ENCODE peak calls at places on chromosomes 4 and X, in five cellular contexts. One of them, this sample, is unnamed.

GRCh38 chr4:8200302-8200975 is 1.3 kb downstream of the SH3TC1 start:
- DNase-seq in Caco-2: no peak
- DNase-seq in HL-60: no peak
- DNase-seq in sigmoid colon: peak; percentile 83
- DNase-seq in cardiac fibroblast: peak; percentile 62
- DNase-seq in this sample: peak; percentile 31

GRCh38 chr4:26533685-26534084 is 43.4 kb upstream of the CCKAR start:
- DNase-seq in cardiac fibroblast: no peak
- DNase-seq in sigmoid colon: no peak
- DNase-seq in Caco-2: no peak
- DNase-seq in HL-60: no peak
- DNase-seq in this sample: no peak

GRCh38 chr4:107900067-107900466 is 31.3 kb upstream of the CYP2U1 start:
- DNase-seq in cardiac fibroblast: no peak
- DNase-seq in HL-60: no peak
- DNase-seq in Caco-2: no peak
- DNase-seq in sigmoid colon: no peak
- DNase-seq in this sample: no peak

GRCh38 chr4:75423029-75423428 is 91.2 kb downstream of the RCHY1 start:
- DNase-seq in HL-60: no peak
- DNase-seq in Caco-2: no peak
- DNase-seq in cardiac fibroblast: no peak
- DNase-seq in sigmoid colon: no peak
- DNase-seq in this sample: no peak

GRCh38 chr4:155376387-155377268 is at the start of gene MAP9:
- DNase-seq in Caco-2: no peak
- DNase-seq in cardiac fibroblast: peak; percentile 96
- DNase-seq in HL-60: no peak
- DNase-seq in sigmoid colon: peak; percentile 93
- DNase-seq in this sample: peak; percentile 96

GRCh38 chr4:92969650-92970370 is 666.0 kb downstream of the GRID2 start:
- DNase-seq in sigmoid colon: no peak
- DNase-seq in HL-60: no peak
- DNase-seq in cardiac fibroblast: peak; percentile 87
- DNase-seq in Caco-2: peak; percentile 11
- DNase-seq in this sample: peak; percentile 73

GRCh38 chrX:119686087-119686639 is 6.8 kb downstream of the SEPTIN6 start:
- DNase-seq in Caco-2: no peak
- DNase-seq in HL-60: no peak
- DNase-seq in sigmoid colon: no peak
- DNase-seq in cardiac fibroblast: peak; percentile 54
- DNase-seq in this sample: no peak

GRCh38 chr4:1967512-1968149 is 41.1 kb downstream of the NELFA start:
- DNase-seq in cardiac fibroblast: peak; percentile 7
- DNase-seq in Caco-2: no peak
- DNase-seq in sigmoid colon: no peak
- DNase-seq in HL-60: no peak
- DNase-seq in this sample: no peak

GRCh38 chr4:38154681-38155588 is 194.7 kb downstream of the PTTG2 start:
- DNase-seq in sigmoid colon: no peak
- DNase-seq in Caco-2: no peak
- DNase-seq in HL-60: no peak
- DNase-seq in cardiac fibroblast: no peak
- DNase-seq in this sample: no peak

GRCh38 chrX:7261672-7262332 is 113.8 kb upstream of the PUDP start:
- DNase-seq in HL-60: peak; percentile 66
- DNase-seq in cardiac fibroblast: no peak
- DNase-seq in sigmoid colon: no peak
- DNase-seq in Caco-2: no peak
- DNase-seq in this sample: no peak

GRCh38 chrX:10165580-10166247 is 8.9 kb downstream of the CLCN4 start:
- DNase-seq in Caco-2: no peak
- DNase-seq in cardiac fibroblast: peak; percentile 31
- DNase-seq in sigmoid colon: no peak
- DNase-seq in HL-60: no peak
- DNase-seq in this sample: no peak

GRCh38 chr4:86934147-86934771 is 552 bp upstream of the AFF1 start:
- DNase-seq in Caco-2: peak; percentile 6
- DNase-seq in sigmoid colon: no peak
- DNase-seq in HL-60: no peak
- DNase-seq in cardiac fibroblast: no peak
- DNase-seq in this sample: no peak

GRCh38 chrX:10749113-10749512 is 128.7 kb upstream of the MID1 start:
- DNase-seq in Caco-2: no peak
- DNase-seq in sigmoid colon: no peak
- DNase-seq in HL-60: no peak
- DNase-seq in cardiac fibroblast: no peak
- DNase-seq in this sample: peak; percentile 37

GRCh38 chr4:148044889-148045352 is 313.0 kb downstream of the ARHGAP10 start:
- DNase-seq in sigmoid colon: no peak
- DNase-seq in HL-60: no peak
- DNase-seq in Caco-2: no peak
- DNase-seq in cardiac fibroblast: peak; percentile 23
- DNase-seq in this sample: no peak

GRCh38 chr4:41935652-41936021 is 408 bp downstream of the TMEM33 start:
- DNase-seq in HL-60: no peak
- DNase-seq in Caco-2: no peak
- DNase-seq in cardiac fibroblast: peak; percentile 11
- DNase-seq in sigmoid colon: no peak
- DNase-seq in this sample: no peak

GRCh38 chr4:3047464-3048286 is 26.7 kb downstream of the HTT-AS start:
- DNase-seq in cardiac fibroblast: peak; percentile 55
- DNase-seq in sigmoid colon: peak; percentile 76
- DNase-seq in Caco-2: peak; percentile 80
- DNase-seq in HL-60: no peak
- DNase-seq in this sample: peak; percentile 72

GRCh38 chr4:98771959-98772619 is 113.7 kb upstream of the TSPAN5 start:
- DNase-seq in Caco-2: peak; percentile 25
- DNase-seq in cardiac fibroblast: no peak
- DNase-seq in sigmoid colon: no peak
- DNase-seq in HL-60: no peak
- DNase-seq in this sample: no peak

GRCh38 chr4:116020141-116020722 is 906.8 kb upstream of the NDST4 start:
- DNase-seq in HL-60: peak; percentile 72
- DNase-seq in sigmoid colon: no peak
- DNase-seq in cardiac fibroblast: no peak
- DNase-seq in Caco-2: no peak
- DNase-seq in this sample: no peak

GRCh38 chr4:15847746-15848145 is 69.6 kb downstream of the CD38 start:
- DNase-seq in Caco-2: no peak
- DNase-seq in cardiac fibroblast: no peak
- DNase-seq in HL-60: no peak
- DNase-seq in sigmoid colon: no peak
- DNase-seq in this sample: no peak

GRCh38 chr4:15855804-15856475 is 77.8 kb downstream of the CD38 start:
- DNase-seq in cardiac fibroblast: peak; percentile 3
- DNase-seq in sigmoid colon: peak; percentile 71
- DNase-seq in Caco-2: no peak
- DNase-seq in HL-60: no peak
- DNase-seq in this sample: no peak

GRCh38 chr4:8537041-8537461 is 43.1 kb upstream of the GPR78 start:
- DNase-seq in sigmoid colon: peak; percentile 85
- DNase-seq in HL-60: no peak
- DNase-seq in Caco-2: no peak
- DNase-seq in cardiac fibroblast: peak; percentile 74
- DNase-seq in this sample: peak; percentile 75

GRCh38 chr4:159269143-159269542 is 166.3 kb downstream of the RAPGEF2 start:
- DNase-seq in HL-60: no peak
- DNase-seq in cardiac fibroblast: no peak
- DNase-seq in sigmoid colon: no peak
- DNase-seq in Caco-2: no peak
- DNase-seq in this sample: no peak

GRCh38 chr4:28481565-28481964 is 1620.9 kb downstream of the STIM2 start:
- DNase-seq in Caco-2: peak; percentile 26
- DNase-seq in HL-60: no peak
- DNase-seq in sigmoid colon: no peak
- DNase-seq in cardiac fibroblast: no peak
- DNase-seq in this sample: no peak

GRCh38 chrX:12065251-12065650 is 73.0 kb upstream of the FRMPD4 start:
- DNase-seq in HL-60: no peak
- DNase-seq in cardiac fibroblast: peak; percentile 41
- DNase-seq in sigmoid colon: no peak
- DNase-seq in Caco-2: peak; percentile 11
- DNase-seq in this sample: no peak

DNA sequence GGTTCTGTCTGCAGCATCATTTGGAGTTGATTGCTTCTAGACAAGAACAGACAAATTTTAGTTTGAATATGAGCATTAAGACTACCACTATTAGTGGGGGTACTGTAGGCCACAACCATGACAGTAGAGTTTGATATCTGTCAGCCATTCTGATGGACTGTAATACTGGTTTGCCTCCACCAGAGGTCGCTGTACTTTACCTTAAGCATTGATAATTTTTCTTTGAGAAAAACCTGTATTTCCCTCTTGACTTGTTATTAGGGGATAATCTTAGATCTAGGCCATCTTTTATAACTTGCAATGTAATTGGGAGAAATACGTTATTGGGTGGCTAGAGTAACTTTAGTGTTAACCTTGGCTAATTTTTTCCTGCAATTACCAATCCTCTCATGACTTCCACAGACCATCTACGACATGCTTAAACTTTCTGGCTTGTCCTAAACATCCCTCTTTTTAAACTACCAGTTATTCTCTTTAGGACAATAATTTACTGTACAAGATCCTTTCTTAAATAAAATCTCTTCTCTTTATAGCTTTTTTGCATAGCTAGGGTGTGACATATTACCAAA is 562.4 kb downstream of the MAGEB5 start:
- DNase-seq in cardiac fibroblast: no peak
- DNase-seq in sigmoid colon: no peak
- DNase-seq in Caco-2: no peak
- DNase-seq in HL-60: no peak
- DNase-seq in this sample: no peak
- TF ChIP-seq CTCF in cardiac fibroblast: peak; percentile 14
- TF ChIP-seq CTCF in sigmoid colon: no peak
- TF ChIP-seq CTCF in Caco-2: no peak
- TF ChIP-seq CTCF in HL-60: no peak
- TF ChIP-seq CTCF in this sample: no peak

GRCh38 chrX:97334850-97335249 is 451.1 kb downstream of the RPA4 start:
- DNase-seq in cardiac fibroblast: no peak
- DNase-seq in sigmoid colon: no peak
- DNase-seq in HL-60: no peak
- DNase-seq in Caco-2: no peak
- DNase-seq in this sample: no peak
- H3K4me3 ChIP-seq in cardiac fibroblast: no peak overlapping the region
- H3K4me3 ChIP-seq in sigmoid colon: no peak overlapping the region
- H3K4me3 ChIP-seq in HL-60: no peak overlapping the region
- H3K4me3 ChIP-seq in Caco-2: no peak overlapping the region
- H3K4me3 ChIP-seq in this sample: no peak overlapping the region

GRCh38 chr4:76830612-76831474 is 67.1 kb downstream of the SOWAHB start:
- DNase-seq in sigmoid colon: no peak
- DNase-seq in cardiac fibroblast: peak; percentile 88
- DNase-seq in Caco-2: peak; percentile 64
- DNase-seq in HL-60: no peak
- DNase-seq in this sample: peak; percentile 84
- TF ChIP-seq CTCF in sigmoid colon: no peak
- TF ChIP-seq CTCF in cardiac fibroblast: no peak
- TF ChIP-seq CTCF in Caco-2: no peak
- TF ChIP-seq CTCF in HL-60: no peak
- TF ChIP-seq CTCF in this sample: no peak

DNA sequence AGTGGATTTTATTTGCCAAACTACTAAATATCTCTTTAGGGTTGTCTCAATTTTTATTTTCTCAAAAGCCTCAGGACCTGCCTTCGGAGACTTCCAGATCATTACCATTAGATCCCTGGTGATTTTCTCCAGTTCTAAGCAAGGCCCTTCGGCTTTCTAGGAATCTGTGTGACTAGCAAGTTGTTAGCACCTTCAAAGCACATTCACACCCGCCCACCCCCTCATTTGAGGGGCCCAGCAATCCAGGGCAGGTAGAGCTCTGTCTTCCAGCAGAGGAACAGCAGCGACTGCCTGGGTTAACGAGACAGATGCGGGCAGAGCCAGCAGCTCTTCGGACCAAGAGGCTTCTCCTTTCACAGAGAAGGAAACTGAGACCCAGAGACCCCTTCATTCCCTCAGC is 2.0 kb downstream of the WDR1 start:
- DNase-seq in HL-60: no peak
- DNase-seq in sigmoid colon: no peak
- DNase-seq in Caco-2: no peak
- DNase-seq in cardiac fibroblast: no peak
- DNase-seq in this sample: no peak
- H3K4me3 ChIP-seq in HL-60: peak overlapping the region; percentile 80
- H3K4me3 ChIP-seq in sigmoid colon: peak overlapping the region; percentile 82
- H3K4me3 ChIP-seq in Caco-2: no peak overlapping the region
- H3K4me3 ChIP-seq in cardiac fibroblast: peak overlapping the region; percentile 89
- H3K4me3 ChIP-seq in this sample: peak overlapping the region; percentile 90

DNA sequence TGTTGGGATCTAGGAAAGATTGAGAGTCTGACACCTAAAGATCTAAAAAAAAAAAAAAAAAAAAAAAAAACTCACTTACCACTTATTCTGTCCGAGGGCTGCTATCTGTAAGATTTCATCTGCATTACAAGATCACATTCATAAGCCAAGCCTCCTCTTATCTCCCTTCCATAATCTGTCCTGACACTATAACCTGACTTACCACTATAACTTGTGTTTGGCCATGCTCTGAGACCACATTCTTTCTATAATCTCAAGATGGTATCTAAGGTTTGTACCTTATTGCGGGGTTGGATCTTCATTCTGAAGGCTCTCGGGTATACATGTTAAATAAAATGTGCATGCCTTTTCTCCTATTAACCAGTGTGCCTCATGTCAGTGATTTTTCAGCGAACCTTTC is 144.4 kb downstream of the MAGEB17 start:
- DNase-seq in cardiac fibroblast: no peak
- DNase-seq in Caco-2: no peak
- DNase-seq in HL-60: no peak
- DNase-seq in sigmoid colon: no peak
- DNase-seq in this sample: no peak
- TF ChIP-seq CTCF in cardiac fibroblast: no peak
- TF ChIP-seq CTCF in Caco-2: no peak
- TF ChIP-seq CTCF in HL-60: no peak
- TF ChIP-seq CTCF in sigmoid colon: no peak
- TF ChIP-seq CTCF in this sample: no peak

GRCh38 chr4:143360838-143361237 is 24.2 kb downstream of the GAB1 start:
- DNase-seq in cardiac fibroblast: no peak
- DNase-seq in sigmoid colon: no peak
- DNase-seq in Caco-2: no peak
- DNase-seq in HL-60: no peak
- DNase-seq in this sample: no peak
- H3K4me3 ChIP-seq in cardiac fibroblast: no peak overlapping the region
- H3K4me3 ChIP-seq in sigmoid colon: no peak overlapping the region
- H3K4me3 ChIP-seq in Caco-2: no peak overlapping the region
- H3K4me3 ChIP-seq in HL-60: no peak overlapping the region
- H3K4me3 ChIP-seq in this sample: no peak overlapping the region

This sample was measured in foreskin fibroblast.